ENCODE peak calls at places on chromosomes 6 and 20, in ten cellular contexts. R is Karpas-422; J is left ventricle myocardium inferior; G is stomach; M is GM23338; O is A549; V is upper lobe of right lung; F is psoas muscle; U is heart left ventricle; X is naive thymus-derived CD4-positive, alpha-beta T cell. Y is an unnamed sample.

GRCh38 chr6:41371461-41371991 is 36.1 kb downstream of the NCR2 start:
- DNase-seq in M (peak; percentile 82), V (peak; percentile 73), J (peak; percentile 39), X (no peak), G (peak; percentile 70), U (peak; percentile 37), F (no peak), O (no peak), R (no peak), Y (peak; percentile 80)

GRCh38 chr6:154933181-154933827 is 61.8 kb upstream of the TIAM2 start:
- DNase-seq in O (no peak), U (no peak), G (no peak), J (no peak), F (no peak), X (no peak), V (no peak), R (no peak), M (no peak), Y (no peak)

GRCh38 chr20:1894471-1894950 is 696 bp upstream of the SIRPA start:
- DNase-seq in O (peak; percentile 62), J (peak; percentile 58), U (peak; percentile 50), F (peak; percentile 77), X (no peak), M (no peak), R (peak; percentile 58), V (peak; percentile 75), G (peak; percentile 62), Y (no peak)

GRCh38 chr20:15976047-15976731 is 597.1 kb downstream of the KIF16B start:
- DNase-seq in M (peak; percentile 85), X (no peak), R (no peak), V (no peak), J (no peak), O (no peak), G (no peak), F (no peak), U (no peak), Y (no peak)

GRCh38 chr20:12113468-12114371 is 196.0 kb downstream of the BTBD3 start:
- DNase-seq in R (no peak), J (no peak), V (no peak), X (no peak), F (no peak), G (peak; percentile 73), M (no peak), O (no peak), U (peak; percentile 48), Y (no peak)

GRCh38 chr20:9363673-9364072 is 150.7 kb upstream of the LAMP5 start:
- DNase-seq in F (no peak), J (no peak), X (no peak), V (no peak), O (no peak), U (no peak), G (no peak), R (no peak), M (no peak), Y (no peak)

GRCh38 chr6:53818845-53819609 is 24.2 kb downstream of the LRRC1 start:
- DNase-seq in J (no peak), R (no peak), M (no peak), X (no peak), G (no peak), F (no peak), V (no peak), U (no peak), O (no peak), Y (no peak)

GRCh38 chr6:151018035-151018434 is 152.5 kb downstream of the MTHFD1L start:
- DNase-seq in G (no peak), X (no peak), F (no peak), M (no peak), V (no peak), J (no peak), U (no peak), R (no peak), O (no peak), Y (no peak)

GRCh38 chr6:125924169-125924568 is 32.4 kb upstream of the HINT3 start:
- DNase-seq in O (no peak), J (no peak), F (no peak), U (no peak), R (no peak), G (no peak), X (no peak), V (no peak), M (no peak), Y (no peak)
- H3K4me1 ChIP-seq in O (peaks cover 79% of the 10 kb centered on the region), J (peaks cover 28% of the 10 kb centered on the region), F (no peaks in the 10 kb centered on the region), U (peaks cover 18% of the 10 kb centered on the region), R (peaks cover 8% of the 10 kb centered on the region), G (peaks cover 2% of the 10 kb centered on the region), X (peaks cover 3% of the 10 kb centered on the region), V (peaks cover 12% of the 10 kb centered on the region), M (peaks cover 5% of the 10 kb centered on the region), Y (peaks cover 65% of the 10 kb centered on the region)

GRCh38 chr6:15363164-15363522 is 117.3 kb downstream of the JARID2 start:
- DNase-seq in M (no peak), U (no peak), X (no peak), R (no peak), J (no peak), G (no peak), F (no peak), O (no peak), V (no peak), Y (no peak)

GRCh38 chr6:15365273-15365687 is 119.4 kb downstream of the JARID2 start:
- DNase-seq in X (peak; percentile 71), V (peak; percentile 78), O (peak; percentile 55), F (peak; percentile 80), J (peak; percentile 83), R (no peak), M (peak; percentile 51), U (peak; percentile 87), G (peak; percentile 82), Y (peak; percentile 86)

GRCh38 chr6:15362274-15363160 is 116.6 kb downstream of the JARID2 start:
- DNase-seq in M (no peak), O (no peak), G (no peak), J (no peak), F (no peak), X (no peak), V (no peak), R (no peak), U (no peak), Y (no peak)

GRCh38 chr6:15364401-15365037 is 118.7 kb downstream of the JARID2 start:
- DNase-seq in R (no peak), X (no peak), O (no peak), M (no peak), J (no peak), U (no peak), G (no peak), F (no peak), V (no peak), Y (no peak)

DNA sequence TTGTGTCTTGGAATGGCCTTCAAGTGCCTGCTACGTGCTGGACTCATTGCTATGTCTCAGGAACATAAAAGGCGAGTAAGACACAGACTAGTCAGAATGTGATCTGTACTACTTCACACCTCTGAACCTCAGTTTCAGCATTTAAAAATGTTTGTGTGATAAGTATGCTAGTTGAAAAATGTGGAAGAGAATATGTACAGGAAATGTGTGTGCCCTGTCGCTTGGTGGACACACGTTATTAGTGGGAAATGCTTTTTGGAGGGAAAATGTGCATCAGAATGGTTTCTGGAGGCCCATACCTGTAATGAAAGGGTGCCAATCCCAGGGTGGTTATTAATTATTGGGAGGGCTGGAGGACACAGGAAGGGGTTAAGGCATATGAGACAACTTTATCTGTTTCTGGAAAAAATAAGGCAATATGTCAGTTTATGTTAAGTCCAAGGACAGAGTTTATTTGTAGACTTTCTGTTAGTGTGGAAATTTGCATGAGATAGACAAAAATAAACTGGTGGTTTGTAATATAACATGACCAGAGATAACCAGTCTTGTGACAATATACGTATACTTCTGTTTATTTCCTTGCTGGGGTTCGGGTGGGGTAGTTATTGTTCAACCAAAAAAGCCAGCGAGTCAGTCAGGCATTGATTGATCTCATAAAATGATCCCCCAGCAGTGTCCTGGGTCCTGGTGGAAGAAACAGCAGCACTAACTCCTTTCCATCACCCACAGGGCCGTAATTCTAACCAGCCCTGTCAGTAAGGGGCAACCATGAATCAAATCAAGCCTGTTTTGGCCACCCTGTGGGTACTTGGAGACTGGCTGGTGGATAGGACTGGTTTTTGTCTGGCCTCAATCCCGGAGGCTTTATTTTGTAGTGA is 117.9 kb downstream of the JARID2 start:
- DNase-seq in U (no peak), X (no peak), M (peak; percentile 44), F (no peak), J (no peak), G (no peak), O (peak; percentile 7), R (no peak), V (no peak), Y (no peak)
- H3K4me1 ChIP-seq in U (peaks cover 57% of the 10 kb centered on the region), X (peaks cover 17% of the 10 kb centered on the region), M (peaks cover 97% of the 10 kb centered on the region), F (peaks cover 73% of the 10 kb centered on the region), J (peaks cover 67% of the 10 kb centered on the region), G (peaks cover 61% of the 10 kb centered on the region), O (peaks cover 51% of the 10 kb centered on the region), R (peaks cover 3% of the 10 kb centered on the region), V (peaks cover 33% of the 10 kb centered on the region), Y (peaks cover 61% of the 10 kb centered on the region)

DNA sequence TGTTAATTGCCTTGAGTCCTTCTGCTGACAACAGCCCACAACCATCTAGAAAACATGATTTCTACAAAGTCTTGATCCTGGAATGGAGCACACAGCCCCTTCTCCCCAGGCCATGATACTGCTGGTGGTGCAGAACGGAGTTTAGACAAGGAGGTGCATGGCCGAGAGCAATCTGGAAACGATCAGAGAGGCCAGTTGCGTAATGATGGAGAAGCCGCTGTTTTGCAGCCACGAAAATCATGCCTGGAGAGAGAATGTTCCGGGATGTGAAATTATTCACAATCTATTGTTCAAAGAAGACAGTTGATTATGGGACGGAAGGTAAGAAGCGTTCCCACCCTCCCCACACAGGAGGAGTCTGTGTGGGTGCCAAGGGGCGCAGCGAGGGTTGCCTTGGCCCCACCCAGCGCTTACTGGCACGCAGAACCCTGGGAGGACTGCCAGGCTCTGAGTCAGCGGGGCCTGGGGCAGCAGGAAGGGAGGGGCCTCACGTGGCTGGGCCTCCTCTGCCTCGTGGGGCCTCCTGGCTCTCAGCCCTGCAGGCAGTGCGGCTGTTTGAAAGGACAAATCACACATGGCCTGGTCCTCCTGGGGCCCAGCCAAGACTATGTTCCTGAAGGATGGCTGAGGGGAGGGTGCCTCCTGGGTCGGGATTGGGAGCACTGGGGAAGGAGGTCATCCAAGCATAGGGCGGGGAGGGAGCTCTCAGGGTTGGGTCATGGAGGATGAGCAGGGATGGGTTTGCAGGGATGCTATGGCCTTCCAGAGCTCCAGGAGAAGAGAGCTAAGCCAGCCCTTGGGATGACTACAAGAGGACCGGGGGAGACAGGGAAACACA is 8.7 kb upstream of the AP5S1 start:
- DNase-seq in U (peak; percentile 99), V (peak; percentile 99), R (no peak), G (peak; percentile 99), F (peak; percentile 99), O (peak; percentile 97), X (peak; percentile 96), J (peak; percentile 99), M (no peak), Y (peak; percentile 98)
- H3K4me1 ChIP-seq in U (peaks cover 41% of the 10 kb centered on the region), V (peaks cover 54% of the 10 kb centered on the region), R (no peaks in the 10 kb centered on the region), G (peaks cover 80% of the 10 kb centered on the region), F (peaks cover 45% of the 10 kb centered on the region), O (peaks cover 66% of the 10 kb centered on the region), X (peaks cover 70% of the 10 kb centered on the region), J (peaks cover 57% of the 10 kb centered on the region), M (peaks cover 24% of the 10 kb centered on the region), Y (peaks cover 44% of the 10 kb centered on the region)

DNA sequence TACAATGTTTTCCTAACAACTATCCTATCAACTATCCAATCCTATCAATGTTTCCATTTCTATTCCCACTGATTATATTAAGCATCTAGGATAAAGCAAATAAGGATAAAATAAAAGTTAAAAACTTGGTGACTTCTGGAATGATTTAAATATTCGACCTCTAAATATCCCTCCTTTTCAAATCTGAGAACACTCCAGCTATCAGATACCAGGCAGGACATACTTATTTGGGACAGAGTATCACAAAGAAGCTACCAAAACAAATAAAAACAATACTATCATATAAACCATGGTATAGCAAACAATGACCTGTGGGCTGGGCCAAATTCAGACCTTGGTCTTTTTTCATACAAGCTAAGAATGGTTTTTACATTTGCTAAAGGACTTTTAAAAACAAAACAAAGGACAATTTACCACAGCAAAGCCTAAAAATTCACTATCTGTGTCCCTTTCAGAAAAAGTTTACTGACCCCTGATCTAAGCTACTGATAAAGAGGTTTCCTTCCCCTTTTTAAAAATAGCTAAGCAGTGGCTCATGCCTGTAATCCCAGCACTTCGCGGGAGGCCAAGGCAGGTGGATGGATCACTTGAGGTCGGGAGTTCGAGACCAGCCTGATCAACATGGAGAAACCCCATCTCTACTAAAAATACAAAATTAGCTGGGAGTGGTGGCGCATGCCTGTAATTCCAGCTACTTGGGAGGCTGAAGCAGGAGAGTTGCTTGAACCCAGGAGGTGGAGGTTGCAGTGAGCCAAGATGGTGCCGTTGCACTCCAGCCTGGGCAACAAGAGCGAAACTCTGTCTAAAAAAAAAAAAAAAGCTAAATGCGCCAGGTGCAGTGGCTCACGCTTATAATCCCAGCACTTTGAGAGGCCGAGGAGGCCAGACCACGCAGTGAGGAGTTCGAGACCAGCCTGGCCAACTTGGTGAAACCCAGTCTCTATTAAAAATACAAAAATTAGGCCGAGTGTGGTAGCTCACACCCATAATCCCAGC is 6.0 kb downstream of the NUP153 start:
- DNase-seq in R (no peak), M (no peak), X (no peak), V (no peak), J (no peak), G (no peak), O (no peak), F (no peak), U (no peak), Y (no peak)
- H3K4me1 ChIP-seq in R (peaks cover 51% of the 10 kb centered on the region), M (peaks cover 26% of the 10 kb centered on the region), X (peaks cover 28% of the 10 kb centered on the region), V (peaks cover 45% of the 10 kb centered on the region), J (peaks cover 85% of the 10 kb centered on the region), G (peaks cover 88% of the 10 kb centered on the region), O (peaks cover 27% of the 10 kb centered on the region), F (peaks cover 44% of the 10 kb centered on the region), U (peaks cover 53% of the 10 kb centered on the region), Y (peaks cover 15% of the 10 kb centered on the region)